ENCODE peak calls at places on chromosome X, in six cellular contexts. V, F, G, J, N and W are unnamed samples.

GRCh38 chrX:41002021-41002420 is 83.2 kb upstream of the USP9X start:
- DNase-seq in V (no peak), F (no peak), G (no peak), J (no peak), N (no peak), W (no peak)

GRCh38 chrX:109624022-109624421 is 950 bp downstream of the KCNE5 start:
- DNase-seq in V (peak), F (no peak), G (no peak), J (no peak), N (no peak), W (no peak)

GRCh38 chrX:39819921-39820849 is 277.6 kb downstream of the BCOR start:
- DNase-seq in V (peak), F (no peak), G (no peak), J (no peak), N (no peak), W (no peak)

GRCh38 chrX:17738002-17738713 is 865 bp downstream of the SCML1 start:
- DNase-seq in V (no peak), F (no peak), G (no peak), J (no peak), N (no peak), W (peak)

GRCh38 chrX:26597981-26598380 is 382.0 kb downstream of the MAGEB5 start:
- DNase-seq in V (no peak), F (no peak), G (no peak), J (no peak), N (no peak), W (no peak)

GRCh38 chrX:30593435-30594200 is 16.1 kb upstream of the TASL start:
- DNase-seq in V (no peak), F (no peak), G (no peak), J (no peak), N (no peak), W (no peak)

GRCh38 chrX:119887721-119888425 is 7.8 kb upstream of the AKAP14 start:
- DNase-seq in V (peak), F (no peak), G (peak), J (peak), N (peak), W (peak)

GRCh38 chrX:115949900-115950822 is 220.4 kb upstream of the AGTR2 start:
- DNase-seq in V (no peak), F (no peak), G (no peak), J (peak), N (no peak), W (no peak)

GRCh38 chrX:16999275-16999674 is 52.8 kb downstream of the REPS2 start:
- DNase-seq in V (no peak), F (no peak), G (no peak), J (no peak), N (no peak), W (no peak)

GRCh38 chrX:74422029-74422352 is 698 bp downstream of the SLC16A2 start:
- DNase-seq in V (no peak), F (no peak), G (no peak), J (peak), N (no peak), W (no peak)

GRCh38 chrX:18549643-18550042 is 122.3 kb downstream of the RS1 start:
- DNase-seq in V (no peak), F (no peak), G (no peak), J (no peak), N (no peak), W (no peak)

GRCh38 chrX:140343226-140343873 is 161.5 kb downstream of the SOX3 start:
- DNase-seq in V (no peak), F (no peak), G (no peak), J (no peak), N (no peak), W (no peak)

GRCh38 chrX:11770320-11770719 is 12.3 kb downstream of the MSL3 start:
- DNase-seq in V (no peak), F (peak), G (peak), J (peak), N (peak), W (no peak)

GRCh38 chrX:1754077-1754476 is 139.2 kb downstream of the ASMT start:
- DNase-seq in V (no peak), F (no peak), G (no peak), J (no peak), N (peak), W (no peak)

GRCh38 chrX:15349046-15349445 is 13.7 kb upstream of the PIGA start:
- DNase-seq in V (peak), F (peak), G (peak), J (peak), N (peak), W (no peak)

GRCh38 chrX:38881727-38882126 is 80.5 kb downstream of the MID1IP1 start:
- DNase-seq in V (no peak), F (no peak), G (no peak), J (no peak), N (no peak), W (no peak)

GRCh38 chrX:9055354-9055753 is 21.4 kb upstream of the FAM9B start:
- DNase-seq in V (no peak), F (no peak), G (no peak), J (no peak), N (no peak), W (no peak)

GRCh38 chrX:140712413-140713173 is 3.0 kb downstream of the LINC00632 start:
- DNase-seq in V (peak), F (no peak), G (no peak), J (no peak), N (peak), W (no peak)

GRCh38 chrX:11867610-11868345 is 109.7 kb downstream of the MSL3 start:
- DNase-seq in V (no peak), F (no peak), G (peak), J (no peak), N (no peak), W (no peak)

GRCh38 chrX:46573896-46574336 is 351 bp downstream of the CHST7 start:
- DNase-seq in V (peak), F (peak), G (peak), J (peak), N (no peak), W (no peak)

GRCh38 chrX:44203791-44204190 is 139.7 kb downstream of the EFHC2 start:
- DNase-seq in V (no peak), F (no peak), G (no peak), J (no peak), N (no peak), W (no peak)

GRCh38 chrX:51281758-51282318 is 50.8 kb upstream of the NUDT10 start:
- DNase-seq in V (no peak), F (no peak), G (no peak), J (no peak), N (no peak), W (no peak)

GRCh38 chrX:150482537-150483217 is 85.7 kb upstream of the MTM1 start:
- DNase-seq in V (no peak), F (no peak), G (no peak), J (no peak), N (peak), W (no peak)

GRCh38 chrX:103157511-103158316 is 57.2 kb upstream of the BEX4 start:
- DNase-seq in V (no peak), F (no peak), G (peak), J (peak), N (peak), W (no peak)

GRCh38 chrX:139091086-139091485 is 379.6 kb upstream of the FGF13 start:
- DNase-seq in V (no peak), F (no peak), G (no peak), J (no peak), N (no peak), W (no peak)

GRCh38 chrX:46611658-46612362 is 38.2 kb downstream of the CHST7 start:
- DNase-seq in V (no peak), F (no peak), G (no peak), J (no peak), N (no peak), W (no peak)

GRCh38 chrX:154734101-154734781 is 16.6 kb downstream of the GAB3 start:
- DNase-seq in V (peak), F (no peak), G (no peak), J (no peak), N (no peak), W (no peak)

GRCh38 chrX:69496143-69496542 is 8.0 kb upstream of the NALF2 start:
- DNase-seq in V (no peak), F (no peak), G (no peak), J (no peak), N (no peak), W (no peak)